ENCODE peak calls at places on chromosome 1, in seven cellular contexts. K, C, J, N, O, X and F are unnamed samples.
A peak's percentile ranks its signal among the peaks of the same experiment; 100 is the strongest.

GRCh38 chr1:12464627-12465056 is 153.4 kb downstream of the DHRS3 start:
- DNase-seq in K (no peak), C (no peak), J (no peak), N (no peak), O (no peak), X (peak; percentile 97), F (no peak)

GRCh38 chr1:15997076-15997585 is 6.9 kb upstream of the SRARP start:
- DNase-seq in K (no peak), C (no peak), J (no peak), N (no peak), O (no peak), X (no peak), F (no peak)

GRCh38 chr1:89622895-89623294 is 10.0 kb upstream of the LRRC8C start:
- DNase-seq in K (no peak), C (no peak), J (no peak), N (no peak), O (no peak), X (no peak), F (no peak)

GRCh38 chr1:116411784-116412479 is 38.9 kb downstream of the ATP1A1 start:
- DNase-seq in K (no peak), C (no peak), J (no peak), N (no peak), O (no peak), X (peak; percentile 24), F (no peak)

GRCh38 chr1:196546272-196547245 is 61.7 kb downstream of the KCNT2 start:
- DNase-seq in K (no peak), C (no peak), J (no peak), N (no peak), O (no peak), X (no peak), F (no peak)

GRCh38 chr1:188425687-188426086 is 1596.9 kb downstream of the PLA2G4A start:
- DNase-seq in K (no peak), C (no peak), J (no peak), N (no peak), O (no peak), X (peak; percentile 12), F (no peak)

GRCh38 chr1:205630241-205630640 is 1.6 kb downstream of the ELK4 start:
- DNase-seq in K (no peak), C (no peak), J (peak; percentile 15), N (no peak), O (no peak), X (peak; percentile 45), F (no peak)

GRCh38 chr1:111204211-111204883 is 3.9 kb upstream of the DENND2D start:
- DNase-seq in K (peak; percentile 35), C (no peak), J (peak; percentile 76), N (peak; percentile 65), O (no peak), X (no peak), F (no peak)

GRCh38 chr1:111967067-111967690 is 22.3 kb downstream of the KCND3 start:
- DNase-seq in K (no peak), C (no peak), J (no peak), N (no peak), O (no peak), X (no peak), F (no peak)

GRCh38 chr1:53892911-53893310 is 1.1 kb upstream of the DIO1 start:
- DNase-seq in K (no peak), C (no peak), J (no peak), N (no peak), O (no peak), X (no peak), F (no peak)

GRCh38 chr1:155976913-155977606 is 1.3 kb downstream of the ARHGEF2 start:
- DNase-seq in K (no peak), C (no peak), J (no peak), N (no peak), O (no peak), X (no peak), F (no peak)

GRCh38 chr1:64525116-64525686 is 55.3 kb downstream of the CACHD1 start:
- DNase-seq in K (no peak), C (no peak), J (no peak), N (no peak), O (no peak), X (no peak), F (no peak)

GRCh38 chr1:55426619-55427018 is 211.5 kb upstream of the USP24 start:
- DNase-seq in K (no peak), C (no peak), J (no peak), N (no peak), O (no peak), X (no peak), F (no peak)

GRCh38 chr1:5991784-5992033 is 516 bp downstream of the NPHP4 start:
- DNase-seq in K (peak; percentile 54), C (no peak), J (no peak), N (no peak), O (no peak), X (no peak), F (no peak)

GRCh38 chr1:208772891-208773290 is 528.7 kb upstream of the PLXNA2 start:
- DNase-seq in K (no peak), C (no peak), J (no peak), N (no peak), O (no peak), X (no peak), F (no peak)

GRCh38 chr1:111563619-111564018 is 56.0 kb upstream of the RAP1A start:
- DNase-seq in K (no peak), C (no peak), J (no peak), N (no peak), O (no peak), X (peak; percentile 62), F (no peak)

GRCh38 chr1:171188388-171189266 is 3.5 kb downstream of the FMO2 start:
- DNase-seq in K (peak; percentile 41), C (peak; percentile 59), J (peak; percentile 65), N (peak; percentile 49), O (peak; percentile 63), X (peak; percentile 46), F (peak; percentile 32)

GRCh38 chr1:200042437-200043329 is 15.2 kb downstream of the NR5A2 start:
- DNase-seq in K (no peak), C (peak; percentile 61), J (no peak), N (no peak), O (no peak), X (no peak), F (no peak)

GRCh38 chr1:215517441-215517891 is 49.6 kb upstream of the KCTD3 start:
- DNase-seq in K (no peak), C (peak; percentile 28), J (no peak), N (no peak), O (no peak), X (peak; percentile 8), F (no peak)

GRCh38 chr1:22673486-22674409 is 20.7 kb downstream of the C1QB start:
- DNase-seq in K (peak; percentile 41), C (peak; percentile 93), J (peak; percentile 36), N (no peak), O (peak; percentile 66), X (peak; percentile 67), F (peak; percentile 36)

GRCh38 chr1:218224101-218224500 is 61.0 kb upstream of the RRP15 start:
- DNase-seq in K (no peak), C (peak; percentile 15), J (no peak), N (no peak), O (no peak), X (no peak), F (no peak)
- TF ChIP-seq CTCF in K (no peak), C (no peak), J (no peak), N (no peak), O (no peak), X (no peak), F (no peak)

GRCh38 chr1:151062738-151063371 is 2.7 kb downstream of the MLLT11 start:
- DNase-seq in K (no peak), C (no peak), J (no peak), N (no peak), O (peak; percentile 49), X (peak; percentile 85), F (no peak)

GRCh38 chr1:151060241-151061011 is at the start of gene MLLT11:
- DNase-seq in K (peak; percentile 35), C (peak; percentile 94), J (peak; percentile 72), N (no peak), O (peak; percentile 40), X (peak; percentile 72), F (no peak)

GRCh38 chr1:151059342-151060240 is at the start of gene CDC42SE1:
- DNase-seq in K (peak; percentile 86), C (peak; percentile 95), J (peak; percentile 94), N (peak; percentile 92), O (peak; percentile 84), X (peak; percentile 66), F (no peak)

GRCh38 chr1:151061012-151061401 is 810 bp downstream of the MLLT11 start:
- DNase-seq in K (no peak), C (peak; percentile 38), J (no peak), N (no peak), O (no peak), X (no peak), F (no peak)

GRCh38 chr1:151061704-151062103 is 1.5 kb downstream of the MLLT11 start:
- DNase-seq in K (no peak), C (no peak), J (no peak), N (no peak), O (no peak), X (no peak), F (no peak)
- H3K4me3 ChIP-seq in K (peak overlapping the region; percentile 92), C (peak overlapping the region; percentile 89), J (peak overlapping the region; percentile 92), N (peak overlapping the region; percentile 22), O (peak overlapping the region; percentile 95), X (peak overlapping the region; percentile 89), F (peak overlapping the region; percentile 94)

GRCh38 chr1:43585596-43585995 is 54.9 kb downstream of the PTPRF start:
- DNase-seq in K (no peak), C (no peak), J (no peak), N (no peak), O (no peak), X (no peak), F (no peak)

GRCh38 chr1:43583058-43583457 is 52.4 kb downstream of the PTPRF start:
- DNase-seq in K (no peak), C (no peak), J (no peak), N (no peak), O (no peak), X (no peak), F (no peak)

GRCh38 chr1:43580039-43580438 is 49.4 kb downstream of the PTPRF start:
- DNase-seq in K (no peak), C (no peak), J (no peak), N (no peak), O (no peak), X (no peak), F (no peak)

GRCh38 chr1:43584203-43584602 is 53.5 kb downstream of the PTPRF start:
- DNase-seq in K (no peak), C (no peak), J (no peak), N (no peak), O (no peak), X (no peak), F (no peak)

GRCh38 chr1:43582162-43582566 is 51.5 kb downstream of the PTPRF start:
- DNase-seq in K (no peak), C (peak; percentile 31), J (no peak), N (no peak), O (peak; percentile 78), X (peak; percentile 93), F (peak; percentile 69)
- H3K27ac ChIP-seq in K (no peak overlapping the region), C (no peak overlapping the region), J (no peak overlapping the region), N (no peak overlapping the region), O (no peak overlapping the region), X (no peak overlapping the region), F (no peak overlapping the region)

GRCh38 chr1:240295811-240296210 is 204.1 kb downstream of the FMN2 start:
- DNase-seq in K (no peak), C (no peak), J (no peak), N (no peak), O (no peak), X (no peak), F (no peak)

GRCh38 chr1:240293706-240294105 is 202.0 kb downstream of the FMN2 start:
- DNase-seq in K (no peak), C (no peak), J (no peak), N (no peak), O (no peak), X (no peak), F (no peak)

GRCh38 chr1:240294566-240294965 is 202.9 kb downstream of the FMN2 start:
- DNase-seq in K (no peak), C (peak; percentile 49), J (no peak), N (no peak), O (no peak), X (no peak), F (no peak)
- TF ChIP-seq CTCF in K (no peak), C (no peak), J (no peak), N (no peak), O (no peak), X (peak; percentile 69), F (no peak)